ENCODE peak calls at places on chromosomes 5 and 9, in nine cellular contexts. X is naive B cell; T is activated CD4-positive, CD25-positive, alpha-beta regulatory T cell; N is suprapubic skin; J is EL; O is foreskin fibroblast; F is cardiac fibroblast; Z is fibroblast of gingiva; V is globus pallidus. R is an unnamed sample.

GRCh38 chr5:140145818-140146522 is 20.2 kb downstream of the IGIP start:
- DNase-seq in X (peak), V (peak), J (peak), O (peak), T (peak), N (no peak), F (peak), Z (peak), R (peak)

GRCh38 chr5:175746851-175747250 is 89.0 kb downstream of the HRH2 start:
- DNase-seq in N (no peak), O (peak), V (peak), Z (no peak), J (peak), T (no peak), X (no peak), F (peak), R (no peak)

GRCh38 chr9:130901498-130902203 is 5.0 kb upstream of the QRFP start:
- DNase-seq in N (no peak), X (no peak), F (no peak), V (no peak), O (peak), Z (no peak), J (peak), T (no peak), R (no peak)

GRCh38 chr5:89065919-89066318 is 182.9 kb upstream of the MEF2C start:
- DNase-seq in T (no peak), V (no peak), X (no peak), N (no peak), Z (no peak), J (no peak), F (no peak), O (no peak), R (no peak)

GRCh38 chr9:90969021-90969675 is 167.5 kb downstream of the SYK start:
- DNase-seq in T (no peak), F (no peak), X (no peak), J (no peak), V (no peak), Z (no peak), O (no peak), N (no peak), R (no peak)

GRCh38 chr5:116137544-116138378 is 52.9 kb downstream of the COMMD10 start:
- DNase-seq in Z (peak), X (peak), J (peak), N (no peak), T (no peak), F (peak), O (peak), V (peak), R (peak)

GRCh38 chr5:1038417-1039209 is 30.0 kb downstream of the NKD2 start:
- DNase-seq in X (no peak), N (peak), F (no peak), V (no peak), Z (no peak), T (no peak), J (no peak), O (no peak), R (no peak)

GRCh38 chr9:75488082-75488713 is 399.9 kb downstream of the OSTF1 start:
- DNase-seq in T (no peak), Z (no peak), O (no peak), V (no peak), X (no peak), J (no peak), F (no peak), N (no peak), R (no peak)

GRCh38 chr5:149724130-149724850 is 5.8 kb upstream of the PPARGC1B start:
- DNase-seq in F (no peak), J (no peak), Z (no peak), O (no peak), V (no peak), T (no peak), X (peak), N (no peak), R (no peak)

GRCh38 chr9:114007991-114008666 is 70.0 kb downstream of the AMBP start:
- DNase-seq in N (peak), Z (no peak), X (no peak), F (no peak), T (no peak), O (no peak), J (no peak), V (no peak), R (no peak)

GRCh38 chr9:79209012-79209411 is 362.8 kb upstream of the TLE4 start:
- DNase-seq in N (no peak), T (no peak), O (no peak), Z (no peak), X (no peak), V (no peak), F (no peak), J (no peak), R (no peak)

GRCh38 chr5:175557778-175558177 is 79.4 kb downstream of the SFXN1 start:
- DNase-seq in V (no peak), T (no peak), F (no peak), O (no peak), X (no peak), J (no peak), N (no peak), Z (no peak), R (no peak)

GRCh38 chr9:18847576-18848275 is 185.3 kb downstream of the SAXO1 start:
- DNase-seq in J (no peak), T (no peak), Z (no peak), N (no peak), O (no peak), X (no peak), F (no peak), V (no peak), R (no peak)

GRCh38 chr9:19102181-19102630 is 498 bp downstream of the HAUS6 start:
- DNase-seq in N (peak), O (peak), J (peak), T (peak), F (peak), Z (no peak), V (peak), X (no peak), R (peak)

GRCh38 chr5:167982-168660 is 23.2 kb upstream of the LRRC14B start:
- DNase-seq in V (no peak), F (peak), X (no peak), O (peak), T (no peak), Z (peak), J (peak), N (no peak), R (peak)

GRCh38 chr5:170528976-170529375 is 25.2 kb downstream of the KCNIP1 start:
- DNase-seq in N (no peak), F (no peak), Z (no peak), T (no peak), O (no peak), J (no peak), V (no peak), X (no peak), R (no peak)

GRCh38 chr5:32837211-32837610 is 126.1 kb downstream of the NPR3 start:
- DNase-seq in O (peak), J (no peak), X (no peak), Z (no peak), V (no peak), N (no peak), T (no peak), F (peak), R (no peak)

GRCh38 chr9:22052376-22052945 is 43.4 kb upstream of the CDKN2B start:
- DNase-seq in J (peak), N (no peak), Z (peak), O (peak), X (no peak), V (peak), F (peak), T (no peak), R (peak)

GRCh38 chr5:16570121-16570815 is 46.5 kb downstream of the RETREG1 start:
- DNase-seq in V (no peak), N (no peak), O (peak), X (no peak), J (peak), T (no peak), Z (peak), F (peak), R (no peak)

GRCh38 chr5:174410716-174411512 is 313.5 kb upstream of the MSX2 start:
- DNase-seq in X (no peak), V (no peak), J (peak), N (no peak), T (no peak), O (no peak), F (no peak), Z (no peak), R (no peak)

GRCh38 chr9:110520120-110520701 is 59.3 kb downstream of the SVEP1 start:
- DNase-seq in T (no peak), Z (peak), O (peak), V (no peak), J (peak), N (no peak), X (no peak), F (peak), R (peak)

GRCh38 chr9:137007060-137007815 is 10.9 kb upstream of the CLIC3 start:
- DNase-seq in T (no peak), X (no peak), N (no peak), V (no peak), O (no peak), J (no peak), Z (peak), F (no peak), R (no peak)

GRCh38 chr5:94031631-94032030 is 290.2 kb upstream of the POU5F2 start:
- DNase-seq in J (peak), O (peak), Z (peak), V (no peak), X (no peak), T (no peak), N (no peak), F (peak), R (no peak)

GRCh38 chr5:164301708-164302107 is 796.3 kb downstream of the MAT2B start:
- DNase-seq in J (no peak), Z (no peak), N (no peak), X (no peak), T (no peak), O (no peak), F (no peak), V (no peak), R (no peak)

GRCh38 chr5:14148890-14149671 is 5.9 kb downstream of the TRIO start:
- DNase-seq in O (no peak), V (no peak), X (no peak), T (no peak), N (no peak), Z (no peak), J (no peak), F (no peak), R (no peak)